ENCODE peak calls at places on chromosomes 12 and 14, in eight cellular contexts. One of them, this sample, is unnamed. For H3K4me1, the result is how much of the 10 kb centered on the place peaks cover.

GRCh38 chr12:9760699-9761406 is at the start of gene CD69:
- DNase-seq in heart left ventricle: no peak
- DNase-seq in aorta: no peak
- DNase-seq in psoas muscle: no peak
- DNase-seq in upper lobe of left lung: no peak
- DNase-seq in pancreas: no peak
- DNase-seq in tibial artery: no peak
- DNase-seq in MM.1S: no peak
- DNase-seq in this sample: no peak

GRCh38 chr14:64772394-64772950 is 68.2 kb downstream of the PLEKHG3 start:
- DNase-seq in psoas muscle: no peak
- DNase-seq in tibial artery: peak
- DNase-seq in aorta: peak
- DNase-seq in pancreas: no peak
- DNase-seq in MM.1S: no peak
- DNase-seq in heart left ventricle: no peak
- DNase-seq in upper lobe of left lung: peak
- DNase-seq in this sample: no peak

GRCh38 chr14:100372357-100373048 is 49.4 kb downstream of the SLC25A47 start:
- DNase-seq in MM.1S: no peak
- DNase-seq in heart left ventricle: no peak
- DNase-seq in pancreas: no peak
- DNase-seq in psoas muscle: no peak
- DNase-seq in tibial artery: no peak
- DNase-seq in upper lobe of left lung: no peak
- DNase-seq in aorta: no peak
- DNase-seq in this sample: no peak

GRCh38 chr14:51521764-51522163 is 129.9 kb upstream of the FRMD6 start:
- DNase-seq in tibial artery: no peak
- DNase-seq in MM.1S: peak
- DNase-seq in upper lobe of left lung: no peak
- DNase-seq in heart left ventricle: no peak
- DNase-seq in aorta: no peak
- DNase-seq in psoas muscle: no peak
- DNase-seq in pancreas: no peak
- DNase-seq in this sample: no peak

GRCh38 chr12:102950950-102951490 is 6.5 kb upstream of the ASCL1 start:
- DNase-seq in upper lobe of left lung: peak
- DNase-seq in tibial artery: no peak
- DNase-seq in MM.1S: no peak
- DNase-seq in heart left ventricle: no peak
- DNase-seq in psoas muscle: no peak
- DNase-seq in pancreas: no peak
- DNase-seq in aorta: no peak
- DNase-seq in this sample: no peak

GRCh38 chr12:46364777-46365580 is 7.6 kb downstream of the SLC38A2 start:
- DNase-seq in psoas muscle: no peak
- DNase-seq in aorta: no peak
- DNase-seq in pancreas: peak
- DNase-seq in tibial artery: no peak
- DNase-seq in MM.1S: no peak
- DNase-seq in upper lobe of left lung: no peak
- DNase-seq in heart left ventricle: no peak
- DNase-seq in this sample: no peak

GRCh38 chr14:24160499-24160849 is 591 bp upstream of the IRF9 start:
- DNase-seq in pancreas: no peak
- DNase-seq in aorta: no peak
- DNase-seq in MM.1S: no peak
- DNase-seq in upper lobe of left lung: no peak
- DNase-seq in tibial artery: no peak
- DNase-seq in heart left ventricle: peak
- DNase-seq in psoas muscle: no peak
- DNase-seq in this sample: no peak

GRCh38 chr14:61698216-61698980 is 3.1 kb downstream of the HIF1A start:
- DNase-seq in heart left ventricle: no peak
- DNase-seq in pancreas: no peak
- DNase-seq in MM.1S: no peak
- DNase-seq in tibial artery: no peak
- DNase-seq in upper lobe of left lung: no peak
- DNase-seq in psoas muscle: no peak
- DNase-seq in aorta: no peak
- DNase-seq in this sample: no peak

GRCh38 chr12:42916143-42916542 is 326.6 kb upstream of the PRICKLE1 start:
- DNase-seq in MM.1S: no peak
- DNase-seq in heart left ventricle: no peak
- DNase-seq in tibial artery: no peak
- DNase-seq in pancreas: no peak
- DNase-seq in upper lobe of left lung: no peak
- DNase-seq in psoas muscle: no peak
- DNase-seq in aorta: no peak
- DNase-seq in this sample: no peak

GRCh38 chr14:91108941-91109611 is 4.8 kb upstream of the DGLUCY start:
- DNase-seq in heart left ventricle: no peak
- DNase-seq in pancreas: peak
- DNase-seq in psoas muscle: no peak
- DNase-seq in tibial artery: no peak
- DNase-seq in upper lobe of left lung: no peak
- DNase-seq in aorta: no peak
- DNase-seq in MM.1S: no peak
- DNase-seq in this sample: no peak

GRCh38 chr12:84814664-84815245 is 97.8 kb downstream of the SLC6A15 start:
- DNase-seq in tibial artery: no peak
- DNase-seq in aorta: no peak
- DNase-seq in pancreas: no peak
- DNase-seq in upper lobe of left lung: no peak
- DNase-seq in MM.1S: no peak
- DNase-seq in psoas muscle: no peak
- DNase-seq in heart left ventricle: no peak
- DNase-seq in this sample: no peak

GRCh38 chr14:102806447-102806846 is 29.2 kb downstream of the TRAF3 start:
- DNase-seq in tibial artery: no peak
- DNase-seq in aorta: no peak
- DNase-seq in psoas muscle: no peak
- DNase-seq in MM.1S: no peak
- DNase-seq in upper lobe of left lung: no peak
- DNase-seq in heart left ventricle: no peak
- DNase-seq in pancreas: no peak
- DNase-seq in this sample: no peak

GRCh38 chr14:63707216-63707615 is 20.6 kb downstream of the SGPP1 start:
- DNase-seq in upper lobe of left lung: no peak
- DNase-seq in psoas muscle: no peak
- DNase-seq in pancreas: no peak
- DNase-seq in MM.1S: no peak
- DNase-seq in aorta: no peak
- DNase-seq in tibial artery: no peak
- DNase-seq in heart left ventricle: no peak
- DNase-seq in this sample: no peak

GRCh38 chr14:51889851-51890250 is 29.4 kb downstream of the GNG2 start:
- DNase-seq in tibial artery: no peak
- DNase-seq in upper lobe of left lung: no peak
- DNase-seq in heart left ventricle: no peak
- DNase-seq in aorta: no peak
- DNase-seq in pancreas: no peak
- DNase-seq in MM.1S: no peak
- DNase-seq in psoas muscle: no peak
- DNase-seq in this sample: no peak

GRCh38 chr12:124162151-124163110 is 132.5 kb upstream of the RFLNA start:
- DNase-seq in heart left ventricle: no peak
- DNase-seq in aorta: no peak
- DNase-seq in pancreas: no peak
- DNase-seq in psoas muscle: no peak
- DNase-seq in tibial artery: no peak
- DNase-seq in upper lobe of left lung: no peak
- DNase-seq in MM.1S: no peak
- DNase-seq in this sample: no peak

GRCh38 chr12:93166891-93167307 is 210.8 kb upstream of the NUDT4 start:
- DNase-seq in heart left ventricle: no peak
- DNase-seq in pancreas: no peak
- DNase-seq in tibial artery: no peak
- DNase-seq in MM.1S: no peak
- DNase-seq in aorta: no peak
- DNase-seq in psoas muscle: no peak
- DNase-seq in upper lobe of left lung: no peak
- DNase-seq in this sample: no peak

GRCh38 chr12:93169536-93169935 is 208.2 kb upstream of the NUDT4 start:
- DNase-seq in tibial artery: no peak
- DNase-seq in psoas muscle: no peak
- DNase-seq in aorta: no peak
- DNase-seq in MM.1S: no peak
- DNase-seq in heart left ventricle: no peak
- DNase-seq in upper lobe of left lung: no peak
- DNase-seq in pancreas: no peak
- DNase-seq in this sample: no peak

GRCh38 chr12:93167331-93167730 is 210.4 kb upstream of the NUDT4 start:
- DNase-seq in psoas muscle: no peak
- DNase-seq in upper lobe of left lung: no peak
- DNase-seq in tibial artery: no peak
- DNase-seq in MM.1S: no peak
- DNase-seq in pancreas: no peak
- DNase-seq in heart left ventricle: no peak
- DNase-seq in aorta: no peak
- DNase-seq in this sample: no peak

GRCh38 chr12:93165384-93165932 is 212.3 kb upstream of the NUDT4 start:
- DNase-seq in psoas muscle: no peak
- DNase-seq in aorta: no peak
- DNase-seq in pancreas: no peak
- DNase-seq in tibial artery: no peak
- DNase-seq in upper lobe of left lung: no peak
- DNase-seq in MM.1S: no peak
- DNase-seq in heart left ventricle: no peak
- DNase-seq in this sample: no peak

GRCh38 chr12:93167841-93168492 is 209.8 kb upstream of the NUDT4 start:
- DNase-seq in MM.1S: peak
- DNase-seq in pancreas: no peak
- DNase-seq in psoas muscle: no peak
- DNase-seq in aorta: no peak
- DNase-seq in upper lobe of left lung: no peak
- DNase-seq in heart left ventricle: peak
- DNase-seq in tibial artery: no peak
- DNase-seq in this sample: no peak
- H3K27ac ChIP-seq in MM.1S: peak
- H3K27ac ChIP-seq in pancreas: no peak
- H3K27ac ChIP-seq in psoas muscle: peak
- H3K27ac ChIP-seq in aorta: no peak
- H3K27ac ChIP-seq in upper lobe of left lung: no peak
- H3K27ac ChIP-seq in heart left ventricle: peak
- H3K27ac ChIP-seq in tibial artery: peak
- H3K27ac ChIP-seq in this sample: peak

GRCh38 chr12:88559199-88559598 is 21.1 kb downstream of the KITLG start:
- DNase-seq in MM.1S: no peak
- DNase-seq in psoas muscle: no peak
- DNase-seq in pancreas: no peak
- DNase-seq in upper lobe of left lung: no peak
- DNase-seq in heart left ventricle: no peak
- DNase-seq in tibial artery: no peak
- DNase-seq in aorta: no peak
- DNase-seq in this sample: no peak

GRCh38 chr12:88562151-88562550 is 18.1 kb downstream of the KITLG start:
- DNase-seq in pancreas: no peak
- DNase-seq in heart left ventricle: no peak
- DNase-seq in MM.1S: no peak
- DNase-seq in aorta: no peak
- DNase-seq in tibial artery: no peak
- DNase-seq in upper lobe of left lung: no peak
- DNase-seq in psoas muscle: no peak
- DNase-seq in this sample: no peak

GRCh38 chr12:88556213-88556612 is 24.1 kb downstream of the KITLG start:
- DNase-seq in heart left ventricle: no peak
- DNase-seq in psoas muscle: no peak
- DNase-seq in MM.1S: no peak
- DNase-seq in upper lobe of left lung: no peak
- DNase-seq in pancreas: no peak
- DNase-seq in aorta: no peak
- DNase-seq in tibial artery: no peak
- DNase-seq in this sample: no peak

GRCh38 chr12:88559772-88560171 is 20.5 kb downstream of the KITLG start:
- DNase-seq in tibial artery: no peak
- DNase-seq in aorta: no peak
- DNase-seq in heart left ventricle: no peak
- DNase-seq in psoas muscle: no peak
- DNase-seq in upper lobe of left lung: no peak
- DNase-seq in pancreas: no peak
- DNase-seq in MM.1S: no peak
- DNase-seq in this sample: no peak

GRCh38 chr12:88558341-88558867 is 21.9 kb downstream of the KITLG start:
- DNase-seq in tibial artery: no peak
- DNase-seq in MM.1S: no peak
- DNase-seq in pancreas: no peak
- DNase-seq in heart left ventricle: no peak
- DNase-seq in upper lobe of left lung: no peak
- DNase-seq in aorta: no peak
- DNase-seq in psoas muscle: no peak
- DNase-seq in this sample: no peak
- H3K4me1 ChIP-seq in tibial artery: under half
- H3K4me1 ChIP-seq in MM.1S: under half
- H3K4me1 ChIP-seq in pancreas: under half
- H3K4me1 ChIP-seq in heart left ventricle: under half
- H3K4me1 ChIP-seq in upper lobe of left lung: under half
- H3K4me1 ChIP-seq in aorta: under half
- H3K4me1 ChIP-seq in psoas muscle: under half
- H3K4me1 ChIP-seq in this sample: half or more

GRCh38 chr12:113244015-113244983 is 23.0 kb downstream of the TPCN1 start:
- DNase-seq in tibial artery: peak
- DNase-seq in heart left ventricle: peak
- DNase-seq in psoas muscle: peak
- DNase-seq in upper lobe of left lung: no peak
- DNase-seq in MM.1S: no peak
- DNase-seq in pancreas: peak
- DNase-seq in aorta: peak
- DNase-seq in this sample: peak
- H3K27ac ChIP-seq in tibial artery: peak
- H3K27ac ChIP-seq in heart left ventricle: peak
- H3K27ac ChIP-seq in psoas muscle: peak
- H3K27ac ChIP-seq in upper lobe of left lung: peak
- H3K27ac ChIP-seq in MM.1S: no peak
- H3K27ac ChIP-seq in pancreas: peak
- H3K27ac ChIP-seq in aorta: peak
- H3K27ac ChIP-seq in this sample: peak

GRCh38 chr14:21097616-21098133 is 780 bp downstream of the ZNF219 start:
- DNase-seq in aorta: peak
- DNase-seq in MM.1S: no peak
- DNase-seq in psoas muscle: peak
- DNase-seq in heart left ventricle: no peak
- DNase-seq in upper lobe of left lung: peak
- DNase-seq in pancreas: no peak
- DNase-seq in tibial artery: peak
- DNase-seq in this sample: no peak
- H3K4me1 ChIP-seq in aorta: under half
- H3K4me1 ChIP-seq in MM.1S: under half
- H3K4me1 ChIP-seq in psoas muscle: under half
- H3K4me1 ChIP-seq in heart left ventricle: under half
- H3K4me1 ChIP-seq in upper lobe of left lung: under half
- H3K4me1 ChIP-seq in pancreas: under half
- H3K4me1 ChIP-seq in tibial artery: under half
- H3K4me1 ChIP-seq in this sample: under half